ENCODE peak calls at places on chromosome 5, in five cellular contexts. X, B, Y, Q and C are unnamed samples.

GRCh38 chr5:150457562-150458240 is 8.2 kb upstream of the RPS14 start:
- DNase-seq in B (no peak), X (no peak), Y (no peak), Q (no peak), C (no peak)

GRCh38 chr5:1383344-1383743 is 38.4 kb upstream of the CLPTM1L start:
- DNase-seq in B (no peak), Y (no peak), X (no peak), Q (no peak), C (no peak)

GRCh38 chr5:124806857-124807196 is 60.4 kb upstream of the ZNF608 start:
- DNase-seq in Y (no peak), B (no peak), Q (peak; percentile 31), X (no peak), C (no peak)

GRCh38 chr5:53965459-53965858 is 344.9 kb downstream of the ARL15 start:
- DNase-seq in X (no peak), B (no peak), Y (no peak), Q (no peak), C (no peak)

GRCh38 chr5:72817639-72818266 is 1.3 kb downstream of the TNPO1 start:
- DNase-seq in X (no peak), Y (no peak), Q (no peak), B (no peak), C (no peak)

GRCh38 chr5:139985733-139986132 is 57.4 kb downstream of the NRG2 start:
- DNase-seq in Q (no peak), B (peak; percentile 68), X (no peak), Y (peak; percentile 59), C (no peak)

GRCh38 chr5:180799902-180800801 is 2.5 kb downstream of the MGAT1 start:
- DNase-seq in X (no peak), B (peak; percentile 86), Q (peak; percentile 58), Y (no peak), C (no peak)

GRCh38 chr5:179270581-179271300 is 74.5 kb downstream of the ADAMTS2 start:
- DNase-seq in Y (no peak), X (no peak), Q (peak; percentile 88), B (peak; percentile 47), C (no peak)

GRCh38 chr5:76500633-76501393 is 97.7 kb downstream of the IQGAP2 start:
- DNase-seq in Q (peak; percentile 67), B (peak; percentile 43), Y (no peak), X (no peak), C (no peak)

GRCh38 chr5:156527611-156528010 is 200.6 kb downstream of the SGCD start:
- DNase-seq in B (no peak), Q (no peak), X (no peak), Y (no peak), C (no peak)

GRCh38 chr5:125323613-125324012 is 577.2 kb upstream of the ZNF608 start:
- DNase-seq in Y (no peak), B (peak; percentile 40), X (no peak), Q (peak; percentile 58), C (no peak)

GRCh38 chr5:53936481-53937352 is 373.7 kb downstream of the ARL15 start:
- DNase-seq in X (no peak), B (no peak), Q (peak; percentile 50), Y (no peak), C (no peak)

GRCh38 chr5:170269579-170269978 is 28.0 kb downstream of the LCP2 start:
- DNase-seq in B (no peak), X (no peak), Q (no peak), Y (no peak), C (peak; percentile 35)

GRCh38 chr5:150774145-150774544 is 4.4 kb upstream of the SMIM3 start:
- DNase-seq in Q (peak; percentile 89), B (peak; percentile 95), Y (no peak), X (no peak), C (no peak)

GRCh38 chr5:169164481-169164925 is 136.4 kb downstream of the SLIT3 start:
- DNase-seq in X (peak; percentile 74), Q (no peak), B (no peak), Y (peak; percentile 93), C (no peak)

GRCh38 chr5:131379723-131380122 is 115.9 kb downstream of the CDC42SE2 start:
- DNase-seq in B (peak; percentile 79), Y (no peak), Q (peak; percentile 36), X (no peak), C (peak; percentile 64)

GRCh38 chr5:176406436-176407052 is 9.8 kb downstream of the CLTB start:
- DNase-seq in B (no peak), Y (no peak), X (no peak), Q (no peak), C (no peak)

GRCh38 chr5:35038891-35039290 is 8.9 kb downstream of the AGXT2 start:
- DNase-seq in X (no peak), B (no peak), Q (no peak), Y (no peak), C (no peak)

GRCh38 chr5:141843156-141843927 is 34.9 kb downstream of the PCDH1 start:
- DNase-seq in X (peak; percentile 63), B (peak; percentile 44), Y (no peak), Q (no peak), C (no peak)

GRCh38 chr5:168991311-168991710 is 309.6 kb downstream of the SLIT3 start:
- DNase-seq in Y (no peak), Q (no peak), B (no peak), X (no peak), C (no peak)

GRCh38 chr5:111389390-111390082 is 122.8 kb downstream of the STARD4 start:
- DNase-seq in X (no peak), Q (peak; percentile 39), B (peak; percentile 85), Y (no peak), C (no peak)

GRCh38 chr5:113119271-113119924 is 142.8 kb downstream of the DCP2 start:
- DNase-seq in Y (no peak), Q (peak; percentile 42), B (peak; percentile 12), X (no peak), C (no peak)

GRCh38 chr5:82319977-82320376 is 41.8 kb upstream of the RPS23 start:
- DNase-seq in Y (no peak), X (no peak), B (no peak), Q (no peak), C (no peak)

GRCh38 chr5:139660916-139661814 is 13.0 kb downstream of the CXXC5 start:
- DNase-seq in X (peak; percentile 87), Y (peak; percentile 63), B (peak; percentile 95), Q (peak; percentile 93), C (no peak)

GRCh38 chr5:133362438-133362837 is 249.9 kb downstream of the FSTL4 start:
- DNase-seq in Q (no peak), X (no peak), Y (no peak), B (no peak), C (no peak)

GRCh38 chr5:96942078-96942477 is 6.2 kb downstream of the LNPEP start:
- DNase-seq in B (no peak), Q (no peak), Y (no peak), X (no peak), C (no peak)

GRCh38 chr5:133118741-133119140 is 66.9 kb downstream of the HSPA4 start:
- DNase-seq in Q (no peak), B (no peak), X (no peak), Y (no peak), C (no peak)

GRCh38 chr5:172150514-172151425 is 37.3 kb downstream of the STK10 start:
- DNase-seq in B (peak; percentile 24), Y (no peak), X (peak; percentile 49), Q (no peak), C (no peak)

GRCh38 chr5:125026900-125027731 is 280.7 kb upstream of the ZNF608 start:
- DNase-seq in B (no peak), X (peak; percentile 37), Q (no peak), Y (no peak), C (no peak)

GRCh38 chr5:108481355-108481931 is 99.5 kb upstream of the FBXL17 start:
- DNase-seq in Q (peak; percentile 40), X (no peak), Y (peak; percentile 57), B (peak; percentile 42), C (no peak)

GRCh38 chr5:143147918-143148317 is 255.6 kb downstream of the NR3C1 start:
- DNase-seq in Q (peak; percentile 79), Y (no peak), X (no peak), B (peak; percentile 57), C (no peak)

GRCh38 chr5:158856794-158857193 is 242.9 kb downstream of the EBF1 start:
- DNase-seq in B (no peak), Q (no peak), Y (no peak), X (no peak), C (no peak)

GRCh38 chr5:158858011-158858410 is 241.7 kb downstream of the EBF1 start:
- DNase-seq in Y (no peak), Q (no peak), X (no peak), B (no peak), C (no peak)

GRCh38 chr5:158856295-158856694 is 243.4 kb downstream of the EBF1 start:
- DNase-seq in Y (no peak), B (no peak), Q (no peak), X (no peak), C (no peak)

GRCh38 chr5:158857376-158857775 is 242.3 kb downstream of the EBF1 start:
- DNase-seq in Y (no peak), Q (no peak), B (no peak), X (no peak), C (no peak)

DNA sequence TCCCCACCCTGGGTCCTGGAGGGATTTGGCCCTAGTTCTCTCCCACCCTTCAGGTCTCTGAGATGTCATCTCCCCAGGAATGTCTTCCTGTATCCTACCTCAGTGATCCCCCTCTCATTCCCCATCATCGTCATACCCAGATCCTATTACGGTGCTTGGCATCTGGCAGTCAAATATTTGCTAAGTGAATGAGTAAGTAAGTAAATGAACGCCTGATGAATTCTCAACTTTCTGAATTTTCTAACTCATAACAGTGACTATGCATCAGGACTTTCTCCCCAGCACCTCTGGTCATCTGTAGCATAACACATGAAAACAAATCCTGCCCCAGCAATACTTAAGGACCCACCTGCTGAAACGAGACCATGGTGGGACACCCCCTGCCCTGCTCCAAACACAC is 244.2 kb downstream of the EBF1 start:
- DNase-seq in B (no peak), Y (no peak), X (no peak), Q (no peak), C (no peak)
- TF ChIP-seq CTCF in B (no peak), Y (no peak), X (no peak), Q (no peak), C (no peak)

GRCh38 chr5:159071382-159071781 is 28.3 kb downstream of the EBF1 start:
- DNase-seq in Q (no peak), X (no peak), B (no peak), Y (no peak), C (no peak)

GRCh38 chr5:159067201-159067600 is 32.5 kb downstream of the EBF1 start:
- DNase-seq in Q (no peak), X (no peak), B (no peak), Y (no peak), C (no peak)

GRCh38 chr5:159073030-159073429 is 26.7 kb downstream of the EBF1 start:
- DNase-seq in X (no peak), B (no peak), Y (no peak), Q (peak; percentile 9), C (no peak)
- H3K27ac ChIP-seq in X (no peak overlapping the region), B (no peak overlapping the region), Y (no peak overlapping the region), Q (no peak overlapping the region), C (no peak overlapping the region)

DNA sequence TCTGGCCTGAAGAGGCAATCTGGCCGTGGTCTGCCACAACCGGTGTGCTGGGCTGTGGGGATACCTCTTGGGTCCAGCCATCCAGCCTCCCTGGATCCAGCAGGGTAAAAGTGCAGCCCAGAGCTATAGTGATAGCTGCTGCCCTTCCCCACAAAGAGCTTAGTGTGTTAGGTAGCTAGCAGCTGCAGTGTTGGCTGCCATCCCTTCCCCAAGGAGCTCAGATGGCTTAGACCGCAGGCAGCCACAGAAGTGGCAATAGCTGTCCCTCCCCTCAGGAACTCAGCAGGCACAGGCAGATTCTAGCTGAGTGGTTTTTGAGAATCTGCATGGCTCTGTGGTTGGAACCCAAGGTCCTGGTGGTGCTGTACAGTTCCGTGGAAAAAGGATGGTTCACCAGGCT is 40.1 kb downstream of the GIN1 start:
- DNase-seq in Y (no peak), X (no peak), B (no peak), Q (no peak), C (no peak)
- H3K9me3 ChIP-seq in Y (peaks cover 8% of the 10 kb centered on the region), X (peaks cover 98% of the 10 kb centered on the region), B (peaks cover 15% of the 10 kb centered on the region), Q (no peaks in the 10 kb centered on the region), C (peaks cover 87% of the 10 kb centered on the region)

GRCh38 chr5:127072861-127073846 is at the start of gene C5orf63:
- DNase-seq in Y (no peak), B (peak; percentile 10), X (peak; percentile 62), Q (peak; percentile 26), C (peak; percentile 55)
- TF ChIP-seq CTCF in Y (no peak), B (no peak), X (peak; percentile 28), Q (peak; percentile 10), C (no peak)